ENCODE peak calls at places on chromosomes 6 and 20, in five cellular contexts. U is astrocyte, P is PC-9, A is endothelial cell of umbilical vein, C is fibroblast of lung. Y is an unnamed sample.

GRCh38 chr6:104789770-104790190 is 69.9 kb downstream of the HACE1 start:
- DNase-seq in U (peak), P (peak), A (peak), C (peak), Y (peak)

GRCh38 chr6:148382856-148383255 is 40.2 kb downstream of the SASH1 start:
- DNase-seq in U (no peak), P (no peak), A (no peak), C (no peak), Y (no peak)

GRCh38 chr20:32006841-32007786 is 3.1 kb upstream of the CCM2L start:
- DNase-seq in U (no peak), P (no peak), A (no peak), C (no peak), Y (peak)

GRCh38 chr20:16349518-16350295 is 223.5 kb downstream of the KIF16B start:
- DNase-seq in U (peak), P (no peak), A (no peak), C (no peak), Y (no peak)

GRCh38 chr6:17905611-17906592 is 81.5 kb downstream of the KIF13A start:
- DNase-seq in U (peak), P (peak), A (no peak), C (peak), Y (no peak)

GRCh38 chr6:9783567-9783966 is 631.3 kb downstream of the TFAP2A start:
- DNase-seq in U (no peak), P (no peak), A (no peak), C (no peak), Y (peak)

GRCh38 chr6:43262780-43263313 is 19.6 kb downstream of the TTBK1 start:
- DNase-seq in U (no peak), P (no peak), A (no peak), C (no peak), Y (no peak)

GRCh38 chr20:34549291-34549928 is 9.1 kb upstream of the MAP1LC3A start:
- DNase-seq in U (no peak), P (peak), A (no peak), C (no peak), Y (peak)

GRCh38 chr6:157774153-157775135 is 48.6 kb upstream of the SNX9 start:
- DNase-seq in U (no peak), P (no peak), A (no peak), C (no peak), Y (peak)

GRCh38 chr6:72616406-72617015 is 5.4 kb upstream of the KCNQ5 start:
- DNase-seq in U (no peak), P (no peak), A (peak), C (peak), Y (peak)

DNA sequence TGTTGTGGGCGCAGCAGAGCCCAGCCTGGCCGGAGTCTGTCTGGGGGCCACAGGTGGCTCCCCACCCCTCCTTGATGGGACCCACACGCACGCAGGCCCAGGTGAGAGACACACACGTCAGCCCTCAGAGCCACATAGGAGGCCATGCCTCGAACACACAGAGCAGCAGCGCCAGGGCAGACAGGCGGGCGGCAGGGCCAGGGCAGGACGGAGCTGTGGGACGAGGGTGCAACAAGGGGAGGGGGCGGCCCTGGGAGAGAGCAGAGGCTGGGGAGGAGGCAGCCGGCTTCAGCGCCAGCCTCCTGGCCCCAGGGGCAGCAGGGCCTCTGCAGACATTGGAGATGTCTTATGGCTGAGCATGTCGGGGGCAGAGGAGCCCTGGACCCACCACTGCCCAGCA is 42.5 kb downstream of the KCNQ2 start:
- DNase-seq in U (no peak), P (no peak), A (no peak), C (no peak), Y (no peak)
- H3K4me3 ChIP-seq in U (no peak), P (no peak), A (no peak), C (no peak), Y (no peak)

GRCh38 chr20:2302369-2302768 is 6.6 kb downstream of the TGM3 start:
- DNase-seq in U (no peak), P (no peak), A (no peak), C (no peak), Y (no peak)
- TF ChIP-seq CTCF in U (no peak), P (no peak), A (no peak), C (no peak), Y (no peak)

GRCh38 chr20:43318749-43319148 is 129.0 kb upstream of the PTPRT start:
- DNase-seq in U (no peak), P (no peak), A (no peak), C (no peak), Y (no peak)

GRCh38 chr20:43320536-43320935 is 130.8 kb upstream of the PTPRT start:
- DNase-seq in U (no peak), P (no peak), A (no peak), C (no peak), Y (peak)

GRCh38 chr20:43322851-43323250 is 133.1 kb upstream of the PTPRT start:
- DNase-seq in U (no peak), P (no peak), A (no peak), C (no peak), Y (peak)

GRCh38 chr20:43325926-43326325 is 131.8 kb upstream of the SRSF6 start:
- DNase-seq in U (no peak), P (no peak), A (no peak), C (no peak), Y (no peak)

DNA sequence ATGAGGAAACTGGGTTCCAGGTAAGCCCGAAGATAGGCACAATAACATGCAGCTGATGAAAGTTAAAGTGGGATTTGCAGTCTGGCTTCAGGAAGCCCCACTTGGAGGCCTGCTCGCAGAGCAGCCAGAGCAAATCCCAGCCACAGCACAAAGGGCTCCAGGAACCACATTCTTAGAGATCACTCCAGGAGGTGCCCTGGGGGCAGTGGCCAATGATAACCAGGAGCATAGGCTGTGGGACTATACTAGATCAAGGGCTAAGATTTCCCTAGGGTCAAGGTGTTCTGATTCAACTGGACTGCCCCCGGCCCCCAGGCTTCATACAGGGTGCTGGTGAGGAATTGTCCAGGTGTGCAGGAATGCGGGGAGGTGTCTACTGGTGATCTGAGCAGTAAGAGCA is 133.9 kb upstream of the PTPRT start:
- DNase-seq in U (no peak), P (no peak), A (no peak), C (no peak), Y (no peak)
- TF ChIP-seq EZH2 in U (no peak), P (no peak), A (no peak), C (no peak), Y (no peak)

DNA sequence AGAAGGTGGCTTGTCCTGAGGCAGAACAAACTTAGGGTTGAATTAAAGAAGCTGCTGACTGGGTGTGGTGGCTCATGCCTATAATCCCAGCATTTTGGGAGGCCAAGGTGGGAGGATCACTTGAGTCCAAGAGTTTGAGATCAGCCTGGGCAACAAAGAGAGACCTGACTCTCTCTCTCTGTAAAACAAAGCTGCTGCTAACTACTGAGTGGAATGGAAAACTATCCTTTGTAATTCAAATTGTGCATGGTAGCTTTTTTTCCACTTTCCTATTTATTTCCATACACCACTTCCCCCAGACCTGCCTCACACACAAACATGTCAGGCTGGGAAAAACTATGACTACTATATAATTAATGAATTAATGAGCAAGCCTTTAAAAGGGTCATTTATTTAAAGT is 437.1 kb downstream of the CDC5L start:
- DNase-seq in U (no peak), P (no peak), A (no peak), C (no peak), Y (no peak)
- H3K4me3 ChIP-seq in U (no peak), P (no peak), A (no peak), C (no peak), Y (no peak)

DNA sequence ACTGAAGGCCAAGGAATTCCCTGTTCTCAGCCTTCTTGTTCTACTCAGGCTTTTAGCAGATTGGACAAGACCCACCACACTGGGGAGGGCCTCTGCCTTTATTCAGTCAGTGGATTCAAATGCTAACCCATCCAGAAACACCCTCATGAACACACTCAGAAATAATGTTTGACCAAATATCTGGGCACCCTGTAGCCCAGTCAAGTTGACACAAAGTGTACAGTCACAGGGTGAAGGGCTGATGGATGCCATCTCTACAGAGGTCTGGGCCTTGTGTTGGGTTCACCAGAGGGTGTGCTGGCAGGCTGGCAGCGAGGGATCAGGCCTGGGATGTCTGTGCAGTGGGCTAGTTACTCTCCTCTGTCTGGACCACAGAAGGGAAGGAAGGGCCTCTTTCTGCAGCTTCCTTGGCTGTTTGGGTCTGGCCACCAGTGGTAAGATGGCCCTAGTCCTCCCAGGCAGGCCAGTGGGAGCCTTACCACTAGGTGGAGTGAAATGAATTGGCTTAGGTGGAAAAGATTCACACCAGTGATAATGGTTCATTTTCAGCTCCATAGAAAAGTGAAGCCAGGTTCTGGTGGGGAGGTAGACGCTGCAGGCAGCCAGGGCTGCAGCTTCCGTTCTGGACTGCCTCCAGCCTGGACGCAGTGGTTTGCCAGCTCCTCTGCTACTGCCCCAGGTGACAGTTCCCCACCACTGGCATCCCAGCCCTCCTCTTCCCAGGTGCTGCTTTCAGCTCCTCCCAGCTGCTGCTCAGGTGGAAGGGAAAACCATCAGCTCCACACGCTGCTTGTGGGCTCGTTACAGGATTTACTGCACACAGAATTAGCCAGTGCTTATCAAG is 9.2 kb downstream of the TUBB2A start:
- DNase-seq in U (no peak), P (no peak), A (no peak), C (no peak), Y (no peak)
- TF ChIP-seq CTCF in U (no peak), P (no peak), A (no peak), C (no peak), Y (peak)

DNA sequence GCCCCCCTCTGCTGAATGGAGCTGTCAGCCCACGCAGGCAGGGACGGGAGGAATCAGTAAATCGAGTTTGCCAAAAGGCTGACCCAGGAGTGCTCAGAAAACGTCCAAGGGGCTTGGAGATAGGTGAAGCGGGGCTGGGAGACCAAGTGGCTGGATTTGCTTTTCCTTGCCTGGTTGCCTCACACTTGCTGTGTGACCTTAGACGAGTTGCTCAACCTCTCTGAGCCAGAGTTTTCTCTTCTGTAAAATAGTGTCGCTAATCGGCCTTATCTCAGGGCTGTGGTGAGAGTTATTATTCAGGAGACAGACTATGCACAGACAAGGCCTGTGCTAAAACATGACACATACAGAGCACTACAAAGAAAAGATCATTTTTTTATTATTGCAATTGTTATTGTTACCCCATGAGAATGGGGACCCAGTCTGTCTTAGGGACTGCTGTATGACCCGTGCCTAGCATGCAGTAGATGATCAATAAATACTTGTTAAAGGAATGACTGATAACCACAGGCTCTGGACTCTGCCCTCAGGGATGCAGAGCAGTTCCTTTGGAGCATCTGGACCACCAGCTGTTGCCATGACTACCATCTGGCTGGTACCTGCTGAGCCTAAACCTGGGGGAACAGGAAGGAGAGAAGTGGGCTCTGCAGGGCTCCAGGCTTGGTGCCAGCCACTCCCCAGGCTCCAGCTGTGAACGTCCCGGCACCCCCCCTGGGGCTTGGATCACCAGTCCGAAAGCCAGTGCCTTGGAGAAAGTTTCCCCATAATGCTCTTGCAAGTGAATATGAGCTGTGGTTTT is 901 bp downstream of the KCNK15 start:
- DNase-seq in U (no peak), P (no peak), A (no peak), C (no peak), Y (peak)
- TF ChIP-seq EZH2 in U (no peak), P (no peak), A (no peak), C (peak), Y (no peak)

GRCh38 chr20:62935968-62936585 is 1.9 kb upstream of the GID8 start:
- DNase-seq in U (no peak), P (no peak), A (no peak), C (no peak), Y (no peak)
- H3K4me3 ChIP-seq in U (peak), P (peak), A (peak), C (peak), Y (peak)

DNA sequence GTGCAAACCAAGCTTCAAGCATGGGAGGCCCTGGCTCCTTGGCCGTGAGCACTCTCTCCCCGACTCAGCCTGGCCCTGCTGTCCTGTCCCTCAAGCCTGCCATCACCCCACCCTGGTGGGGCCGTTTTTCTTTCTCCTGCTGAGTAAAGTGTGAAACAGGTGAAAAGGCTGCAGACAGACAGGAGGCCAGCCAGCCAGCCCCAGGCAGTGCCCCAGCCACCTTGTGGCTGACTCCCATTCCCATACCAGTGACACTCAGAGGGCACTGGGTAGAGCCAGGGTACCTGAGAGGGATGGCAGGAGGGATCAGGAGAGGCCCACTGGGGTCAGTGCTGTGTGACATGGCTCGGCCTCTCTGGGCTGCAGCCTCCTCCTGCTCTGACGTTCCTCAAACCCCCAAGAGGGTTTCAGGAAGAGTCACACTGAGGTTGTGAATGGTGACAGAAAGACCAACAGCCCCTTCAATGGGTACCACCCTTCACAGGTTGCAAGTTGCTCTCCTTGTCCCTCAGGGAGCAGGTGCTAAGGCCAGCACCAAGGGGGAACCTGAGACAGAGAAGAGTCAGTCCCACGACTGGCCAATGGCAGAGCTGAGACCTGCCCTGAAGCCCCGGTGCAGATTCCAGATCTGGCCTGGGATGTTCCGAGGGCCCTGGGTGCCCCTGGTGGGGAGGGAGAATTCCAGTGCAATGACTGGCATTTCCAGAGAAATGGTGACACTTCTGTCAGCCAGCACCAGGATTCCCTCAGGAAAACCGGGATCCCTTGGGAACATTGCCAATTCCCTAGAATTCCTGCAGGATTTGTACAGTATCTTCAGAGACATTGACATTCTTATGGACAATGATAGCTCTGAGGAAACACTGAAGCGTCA is 35.8 kb upstream of the BPIFA2 start:
- DNase-seq in U (no peak), P (no peak), A (no peak), C (no peak), Y (no peak)
- TF ChIP-seq CTCF in U (no peak), P (no peak), A (no peak), C (no peak), Y (no peak)

GRCh38 chr6:41470341-41471063 is 75.7 kb upstream of the FOXP4 start:
- DNase-seq in U (peak), P (no peak), A (no peak), C (no peak), Y (peak)
- TF ChIP-seq EZH2 in U (no peak), P (no peak), A (peak), C (no peak), Y (no peak)

GRCh38 chr6:141265748-141266647 is 866.7 kb upstream of the GJE1 start:
- DNase-seq in U (peak), P (no peak), A (no peak), C (peak), Y (peak)
- H3K4me3 ChIP-seq in U (peak), P (peak), A (no peak), C (peak), Y (peak)